ENCODE peak calls at places on chromosomes 11 and 22, in ten cellular contexts. One of them, this sample, is unnamed.

GRCh38 chr11:80987161-80987560 is 1546.3 kb upstream of the TENM4 start:
- DNase-seq in T47D: no peak
- DNase-seq in D341Med: no peak
- DNase-seq in AG08395: no peak
- DNase-seq in activated CD8-positive, alpha-beta memory T cell treated with anti-CD3 and anti-CD28 coated beads, Interleukin-2, amount 50 U/mL, for 48 hours: no peak
- DNase-seq in WTC11: no peak
- DNase-seq in HS-5: no peak
- DNase-seq in H54: no peak
- DNase-seq in activated naive CD4-positive, alpha-beta T cell treated with anti-CD3 and anti-CD28 coated beads, Interleukin-2, amount 10 ng/mL, durations not matched to agents 7 days and 5 days: no peak
- DNase-seq in T-cell: no peak
- DNase-seq in this sample: no peak

GRCh38 chr11:114775849-114776621 is 97.7 kb downstream of the NXPE2 start:
- DNase-seq in WTC11: no peak
- DNase-seq in H54: no peak
- DNase-seq in activated naive CD4-positive, alpha-beta T cell treated with anti-CD3 and anti-CD28 coated beads, Interleukin-2, amount 10 ng/mL, durations not matched to agents 7 days and 5 days: no peak
- DNase-seq in HS-5: no peak
- DNase-seq in T47D: no peak
- DNase-seq in AG08395: no peak
- DNase-seq in activated CD8-positive, alpha-beta memory T cell treated with anti-CD3 and anti-CD28 coated beads, Interleukin-2, amount 50 U/mL, for 48 hours: no peak
- DNase-seq in T-cell: no peak
- DNase-seq in D341Med: peak; percentile 66
- DNase-seq in this sample: peak; percentile 42

GRCh38 chr11:68016161-68016903 is 6.2 kb downstream of the ALDH3B1 start:
- DNase-seq in HS-5: no peak
- DNase-seq in activated CD8-positive, alpha-beta memory T cell treated with anti-CD3 and anti-CD28 coated beads, Interleukin-2, amount 50 U/mL, for 48 hours: no peak
- DNase-seq in T-cell: no peak
- DNase-seq in WTC11: no peak
- DNase-seq in activated naive CD4-positive, alpha-beta T cell treated with anti-CD3 and anti-CD28 coated beads, Interleukin-2, amount 10 ng/mL, durations not matched to agents 7 days and 5 days: no peak
- DNase-seq in T47D: no peak
- DNase-seq in AG08395: no peak
- DNase-seq in H54: no peak
- DNase-seq in D341Med: no peak
- DNase-seq in this sample: no peak

GRCh38 chr22:43390166-43390565 is 21.6 kb upstream of the MPPED1 start:
- DNase-seq in activated CD8-positive, alpha-beta memory T cell treated with anti-CD3 and anti-CD28 coated beads, Interleukin-2, amount 50 U/mL, for 48 hours: no peak
- DNase-seq in WTC11: no peak
- DNase-seq in AG08395: no peak
- DNase-seq in T47D: no peak
- DNase-seq in D341Med: no peak
- DNase-seq in HS-5: no peak
- DNase-seq in H54: no peak
- DNase-seq in T-cell: no peak
- DNase-seq in activated naive CD4-positive, alpha-beta T cell treated with anti-CD3 and anti-CD28 coated beads, Interleukin-2, amount 10 ng/mL, durations not matched to agents 7 days and 5 days: peak; percentile 5
- DNase-seq in this sample: no peak

GRCh38 chr11:123060265-123061000 is 1.5 kb downstream of the HSPA8 start:
- DNase-seq in T-cell: no peak
- DNase-seq in AG08395: no peak
- DNase-seq in T47D: no peak
- DNase-seq in WTC11: no peak
- DNase-seq in D341Med: no peak
- DNase-seq in HS-5: no peak
- DNase-seq in activated naive CD4-positive, alpha-beta T cell treated with anti-CD3 and anti-CD28 coated beads, Interleukin-2, amount 10 ng/mL, durations not matched to agents 7 days and 5 days: peak; percentile 37
- DNase-seq in activated CD8-positive, alpha-beta memory T cell treated with anti-CD3 and anti-CD28 coated beads, Interleukin-2, amount 50 U/mL, for 48 hours: peak; percentile 73
- DNase-seq in H54: no peak
- DNase-seq in this sample: no peak

GRCh38 chr11:127651175-127651887 is 650.8 kb upstream of the KIRREL3 start:
- DNase-seq in T47D: no peak
- DNase-seq in activated CD8-positive, alpha-beta memory T cell treated with anti-CD3 and anti-CD28 coated beads, Interleukin-2, amount 50 U/mL, for 48 hours: no peak
- DNase-seq in WTC11: no peak
- DNase-seq in D341Med: no peak
- DNase-seq in activated naive CD4-positive, alpha-beta T cell treated with anti-CD3 and anti-CD28 coated beads, Interleukin-2, amount 10 ng/mL, durations not matched to agents 7 days and 5 days: no peak
- DNase-seq in T-cell: no peak
- DNase-seq in AG08395: no peak
- DNase-seq in H54: peak; percentile 9
- DNase-seq in HS-5: peak; percentile 86
- DNase-seq in this sample: no peak

GRCh38 chr11:80307676-80308075 is 866.8 kb upstream of the TENM4 start:
- DNase-seq in activated CD8-positive, alpha-beta memory T cell treated with anti-CD3 and anti-CD28 coated beads, Interleukin-2, amount 50 U/mL, for 48 hours: no peak
- DNase-seq in T-cell: no peak
- DNase-seq in HS-5: no peak
- DNase-seq in T47D: no peak
- DNase-seq in WTC11: no peak
- DNase-seq in D341Med: no peak
- DNase-seq in AG08395: no peak
- DNase-seq in H54: no peak
- DNase-seq in activated naive CD4-positive, alpha-beta T cell treated with anti-CD3 and anti-CD28 coated beads, Interleukin-2, amount 10 ng/mL, durations not matched to agents 7 days and 5 days: no peak
- DNase-seq in this sample: no peak

GRCh38 chr11:13105237-13105844 is 96.2 kb downstream of the RASSF10 start:
- DNase-seq in T47D: no peak
- DNase-seq in WTC11: no peak
- DNase-seq in D341Med: peak; percentile 51
- DNase-seq in T-cell: no peak
- DNase-seq in H54: no peak
- DNase-seq in activated naive CD4-positive, alpha-beta T cell treated with anti-CD3 and anti-CD28 coated beads, Interleukin-2, amount 10 ng/mL, durations not matched to agents 7 days and 5 days: no peak
- DNase-seq in HS-5: no peak
- DNase-seq in AG08395: no peak
- DNase-seq in activated CD8-positive, alpha-beta memory T cell treated with anti-CD3 and anti-CD28 coated beads, Interleukin-2, amount 50 U/mL, for 48 hours: no peak
- DNase-seq in this sample: peak; percentile 67

GRCh38 chr11:17596711-17597110 is 49.7 kb downstream of the OTOG start:
- DNase-seq in H54: no peak
- DNase-seq in activated CD8-positive, alpha-beta memory T cell treated with anti-CD3 and anti-CD28 coated beads, Interleukin-2, amount 50 U/mL, for 48 hours: peak; percentile 32
- DNase-seq in T-cell: no peak
- DNase-seq in T47D: no peak
- DNase-seq in D341Med: peak; percentile 6
- DNase-seq in WTC11: no peak
- DNase-seq in activated naive CD4-positive, alpha-beta T cell treated with anti-CD3 and anti-CD28 coated beads, Interleukin-2, amount 10 ng/mL, durations not matched to agents 7 days and 5 days: no peak
- DNase-seq in AG08395: no peak
- DNase-seq in HS-5: no peak
- DNase-seq in this sample: no peak

GRCh38 chr11:114317738-114318137 is 21.5 kb downstream of the NNMT start:
- DNase-seq in T47D: peak; percentile 36
- DNase-seq in WTC11: peak; percentile 65
- DNase-seq in T-cell: no peak
- DNase-seq in HS-5: no peak
- DNase-seq in activated naive CD4-positive, alpha-beta T cell treated with anti-CD3 and anti-CD28 coated beads, Interleukin-2, amount 10 ng/mL, durations not matched to agents 7 days and 5 days: no peak
- DNase-seq in D341Med: peak; percentile 39
- DNase-seq in AG08395: peak; percentile 43
- DNase-seq in activated CD8-positive, alpha-beta memory T cell treated with anti-CD3 and anti-CD28 coated beads, Interleukin-2, amount 50 U/mL, for 48 hours: no peak
- DNase-seq in H54: no peak
- DNase-seq in this sample: no peak